ENCODE peak calls at places on chromosome 20, in nine cellular contexts. One of them, this sample, is unnamed.

GRCh38 chr20:38278763-38279162 is 18.2 kb upstream of the KIAA1755 start:
- DNase-seq in GM12864: no peak
- DNase-seq in gastrocnemius medialis: no peak
- DNase-seq in PC-9: no peak
- DNase-seq in body of pancreas: no peak
- DNase-seq in fibroblast of pulmonary artery: no peak
- DNase-seq in tibial nerve: no peak
- DNase-seq in right atrium auricular region: no peak
- DNase-seq in H9: no peak
- DNase-seq in this sample: no peak

GRCh38 chr20:51767867-51768758 is at the start of gene ATP9A:
- DNase-seq in GM12864: no peak
- DNase-seq in gastrocnemius medialis: no peak
- DNase-seq in PC-9: no peak
- DNase-seq in body of pancreas: peak
- DNase-seq in fibroblast of pulmonary artery: peak
- DNase-seq in tibial nerve: peak
- DNase-seq in right atrium auricular region: no peak
- DNase-seq in H9: no peak
- DNase-seq in this sample: peak

GRCh38 chr20:55471052-55472006 is 534.0 kb downstream of the CBLN4 start:
- DNase-seq in GM12864: no peak
- DNase-seq in gastrocnemius medialis: no peak
- DNase-seq in PC-9: no peak
- DNase-seq in body of pancreas: no peak
- DNase-seq in fibroblast of pulmonary artery: no peak
- DNase-seq in tibial nerve: no peak
- DNase-seq in right atrium auricular region: no peak
- DNase-seq in H9: no peak
- DNase-seq in this sample: no peak

GRCh38 chr20:29740601-29740950 is 1516.9 kb upstream of the DEFB115 start:
- DNase-seq in GM12864: no peak
- DNase-seq in gastrocnemius medialis: no peak
- DNase-seq in PC-9: no peak
- DNase-seq in body of pancreas: no peak
- DNase-seq in fibroblast of pulmonary artery: no peak
- DNase-seq in tibial nerve: no peak
- DNase-seq in right atrium auricular region: no peak
- DNase-seq in H9: no peak
- DNase-seq in this sample: no peak

GRCh38 chr20:3628502-3629314 is 34.5 kb downstream of the GFRA4 start:
- DNase-seq in GM12864: no peak
- DNase-seq in gastrocnemius medialis: no peak
- DNase-seq in PC-9: no peak
- DNase-seq in body of pancreas: no peak
- DNase-seq in fibroblast of pulmonary artery: no peak
- DNase-seq in tibial nerve: no peak
- DNase-seq in right atrium auricular region: no peak
- DNase-seq in H9: no peak
- DNase-seq in this sample: no peak

GRCh38 chr20:56987992-56988391 is 278.4 kb downstream of the BMP7 start:
- DNase-seq in GM12864: no peak
- DNase-seq in gastrocnemius medialis: no peak
- DNase-seq in PC-9: peak
- DNase-seq in body of pancreas: no peak
- DNase-seq in fibroblast of pulmonary artery: no peak
- DNase-seq in tibial nerve: no peak
- DNase-seq in right atrium auricular region: no peak
- DNase-seq in H9: no peak
- DNase-seq in this sample: no peak

GRCh38 chr20:1526896-1527295 is 30.6 kb downstream of the SIRPD start:
- DNase-seq in GM12864: no peak
- DNase-seq in gastrocnemius medialis: no peak
- DNase-seq in PC-9: no peak
- DNase-seq in body of pancreas: no peak
- DNase-seq in fibroblast of pulmonary artery: peak
- DNase-seq in tibial nerve: no peak
- DNase-seq in right atrium auricular region: no peak
- DNase-seq in H9: no peak
- DNase-seq in this sample: no peak

GRCh38 chr20:51810155-51811039 is 8.1 kb upstream of the SALL4 start:
- DNase-seq in GM12864: no peak
- DNase-seq in gastrocnemius medialis: no peak
- DNase-seq in PC-9: no peak
- DNase-seq in body of pancreas: no peak
- DNase-seq in fibroblast of pulmonary artery: no peak
- DNase-seq in tibial nerve: no peak
- DNase-seq in right atrium auricular region: no peak
- DNase-seq in H9: peak
- DNase-seq in this sample: no peak

GRCh38 chr20:31974975-31975481 is 7.1 kb downstream of the XKR7 start:
- DNase-seq in GM12864: no peak
- DNase-seq in gastrocnemius medialis: no peak
- DNase-seq in PC-9: no peak
- DNase-seq in body of pancreas: no peak
- DNase-seq in fibroblast of pulmonary artery: no peak
- DNase-seq in tibial nerve: no peak
- DNase-seq in right atrium auricular region: no peak
- DNase-seq in H9: peak
- DNase-seq in this sample: peak

GRCh38 chr20:51386586-51386985 is 155.9 kb downstream of the NFATC2 start:
- DNase-seq in GM12864: no peak
- DNase-seq in gastrocnemius medialis: no peak
- DNase-seq in PC-9: no peak
- DNase-seq in body of pancreas: no peak
- DNase-seq in fibroblast of pulmonary artery: no peak
- DNase-seq in tibial nerve: no peak
- DNase-seq in right atrium auricular region: no peak
- DNase-seq in H9: no peak
- DNase-seq in this sample: no peak

GRCh38 chr20:3759316-3759715 is 8.2 kb downstream of the ADISSP start:
- DNase-seq in GM12864: no peak
- DNase-seq in gastrocnemius medialis: no peak
- DNase-seq in PC-9: no peak
- DNase-seq in body of pancreas: no peak
- DNase-seq in fibroblast of pulmonary artery: no peak
- DNase-seq in tibial nerve: no peak
- DNase-seq in right atrium auricular region: no peak
- DNase-seq in H9: no peak
- DNase-seq in this sample: no peak

GRCh38 chr20:56750430-56750829 is 121.3 kb downstream of the TFAP2C start:
- DNase-seq in GM12864: no peak
- DNase-seq in gastrocnemius medialis: no peak
- DNase-seq in PC-9: no peak
- DNase-seq in body of pancreas: no peak
- DNase-seq in fibroblast of pulmonary artery: no peak
- DNase-seq in tibial nerve: no peak
- DNase-seq in right atrium auricular region: no peak
- DNase-seq in H9: peak
- DNase-seq in this sample: peak

GRCh38 chr20:41213150-41213820 is 75.9 kb downstream of the PLCG1 start:
- DNase-seq in GM12864: no peak
- DNase-seq in gastrocnemius medialis: no peak
- DNase-seq in PC-9: no peak
- DNase-seq in body of pancreas: no peak
- DNase-seq in fibroblast of pulmonary artery: peak
- DNase-seq in tibial nerve: no peak
- DNase-seq in right atrium auricular region: no peak
- DNase-seq in H9: no peak
- DNase-seq in this sample: no peak

GRCh38 chr20:2752631-2753455 is 47.6 kb downstream of the CPXM1 start:
- DNase-seq in GM12864: no peak
- DNase-seq in gastrocnemius medialis: no peak
- DNase-seq in PC-9: peak
- DNase-seq in body of pancreas: peak
- DNase-seq in fibroblast of pulmonary artery: peak
- DNase-seq in tibial nerve: no peak
- DNase-seq in right atrium auricular region: no peak
- DNase-seq in H9: peak
- DNase-seq in this sample: peak

GRCh38 chr20:15846446-15846845 is 726.8 kb downstream of the KIF16B start:
- DNase-seq in GM12864: no peak
- DNase-seq in gastrocnemius medialis: no peak
- DNase-seq in PC-9: no peak
- DNase-seq in body of pancreas: no peak
- DNase-seq in fibroblast of pulmonary artery: no peak
- DNase-seq in tibial nerve: no peak
- DNase-seq in right atrium auricular region: no peak
- DNase-seq in H9: no peak
- DNase-seq in this sample: no peak

GRCh38 chr20:3686867-3687321 is 5.1 kb upstream of the ADAM33 start:
- DNase-seq in GM12864: no peak
- DNase-seq in gastrocnemius medialis: peak
- DNase-seq in PC-9: no peak
- DNase-seq in body of pancreas: peak
- DNase-seq in fibroblast of pulmonary artery: peak
- DNase-seq in tibial nerve: peak
- DNase-seq in right atrium auricular region: peak
- DNase-seq in H9: no peak
- DNase-seq in this sample: no peak

GRCh38 chr20:38426498-38426897 is 8.6 kb downstream of the SNHG17 start:
- DNase-seq in GM12864: no peak
- DNase-seq in gastrocnemius medialis: no peak
- DNase-seq in PC-9: no peak
- DNase-seq in body of pancreas: no peak
- DNase-seq in fibroblast of pulmonary artery: no peak
- DNase-seq in tibial nerve: no peak
- DNase-seq in right atrium auricular region: no peak
- DNase-seq in H9: no peak
- DNase-seq in this sample: no peak

GRCh38 chr20:63495771-63496403 is 3.0 kb downstream of the EEF1A2 start:
- DNase-seq in GM12864: no peak
- DNase-seq in gastrocnemius medialis: no peak
- DNase-seq in PC-9: no peak
- DNase-seq in body of pancreas: peak
- DNase-seq in fibroblast of pulmonary artery: peak
- DNase-seq in tibial nerve: peak
- DNase-seq in right atrium auricular region: no peak
- DNase-seq in H9: peak
- DNase-seq in this sample: peak

GRCh38 chr20:45011108-45011526 is 44.8 kb downstream of the STK4 start:
- DNase-seq in GM12864: no peak
- DNase-seq in gastrocnemius medialis: peak
- DNase-seq in PC-9: peak
- DNase-seq in body of pancreas: peak
- DNase-seq in fibroblast of pulmonary artery: peak
- DNase-seq in tibial nerve: peak
- DNase-seq in right atrium auricular region: no peak
- DNase-seq in H9: peak
- DNase-seq in this sample: peak

GRCh38 chr20:45138451-45139300 is 14.4 kb upstream of the WFDC12 start:
- DNase-seq in GM12864: peak
- DNase-seq in gastrocnemius medialis: no peak
- DNase-seq in PC-9: peak
- DNase-seq in body of pancreas: peak
- DNase-seq in fibroblast of pulmonary artery: peak
- DNase-seq in tibial nerve: no peak
- DNase-seq in right atrium auricular region: no peak
- DNase-seq in H9: peak
- DNase-seq in this sample: peak

GRCh38 chr20:7742479-7742878 is 197.8 kb downstream of the HAO1 start:
- DNase-seq in GM12864: no peak
- DNase-seq in gastrocnemius medialis: no peak
- DNase-seq in PC-9: no peak
- DNase-seq in body of pancreas: peak
- DNase-seq in fibroblast of pulmonary artery: peak
- DNase-seq in tibial nerve: no peak
- DNase-seq in right atrium auricular region: no peak
- DNase-seq in H9: no peak
- DNase-seq in this sample: no peak

GRCh38 chr20:62388839-62389600 is 2.1 kb downstream of the RPS21 start:
- DNase-seq in GM12864: no peak
- DNase-seq in gastrocnemius medialis: no peak
- DNase-seq in PC-9: no peak
- DNase-seq in body of pancreas: no peak
- DNase-seq in fibroblast of pulmonary artery: no peak
- DNase-seq in tibial nerve: no peak
- DNase-seq in right atrium auricular region: no peak
- DNase-seq in H9: no peak
- DNase-seq in this sample: no peak
- TF ChIP-seq CTCF in GM12864: peak
- TF ChIP-seq CTCF in gastrocnemius medialis: no peak
- TF ChIP-seq CTCF in PC-9: peak
- TF ChIP-seq CTCF in body of pancreas: no peak
- TF ChIP-seq CTCF in fibroblast of pulmonary artery: no peak
- TF ChIP-seq CTCF in tibial nerve: no peak
- TF ChIP-seq CTCF in right atrium auricular region: no peak
- TF ChIP-seq CTCF in H9: peak
- TF ChIP-seq CTCF in this sample: no peak

DNA sequence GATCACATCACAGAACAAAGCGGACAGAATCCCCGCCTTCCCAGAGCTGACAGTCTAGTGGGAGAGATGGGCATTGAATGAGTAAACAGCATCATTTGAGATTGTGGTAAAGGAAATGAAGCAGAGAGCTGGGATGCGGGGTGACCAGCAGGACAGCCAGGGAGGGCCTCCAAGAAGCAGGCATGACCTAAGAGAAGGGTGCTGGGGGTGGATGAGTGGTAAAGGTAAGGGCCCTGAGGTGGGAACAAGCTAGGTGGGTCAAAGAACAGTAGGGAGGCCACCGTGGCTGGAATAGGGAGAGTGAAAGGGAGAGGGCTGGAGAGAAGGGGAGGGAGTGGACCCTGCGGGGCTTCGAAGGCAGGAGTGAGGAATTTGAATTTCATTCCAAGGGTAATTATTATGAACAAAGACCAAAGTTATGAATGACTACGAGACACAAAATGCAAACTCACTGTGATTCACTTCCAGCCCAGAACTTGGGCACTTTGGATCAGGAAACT is 61.4 kb downstream of the CEBPB start:
- DNase-seq in GM12864: no peak
- DNase-seq in gastrocnemius medialis: no peak
- DNase-seq in PC-9: peak
- DNase-seq in body of pancreas: no peak
- DNase-seq in fibroblast of pulmonary artery: no peak
- DNase-seq in tibial nerve: no peak
- DNase-seq in right atrium auricular region: no peak
- DNase-seq in H9: no peak
- DNase-seq in this sample: no peak
- TF ChIP-seq CTCF in GM12864: no peak
- TF ChIP-seq CTCF in gastrocnemius medialis: no peak
- TF ChIP-seq CTCF in PC-9: no peak
- TF ChIP-seq CTCF in body of pancreas: no peak
- TF ChIP-seq CTCF in fibroblast of pulmonary artery: no peak
- TF ChIP-seq CTCF in tibial nerve: no peak
- TF ChIP-seq CTCF in right atrium auricular region: no peak
- TF ChIP-seq CTCF in H9: no peak
- TF ChIP-seq CTCF in this sample: no peak

GRCh38 chr20:39778847-39779641 is 816.9 kb downstream of the DHX35 start:
- DNase-seq in GM12864: no peak
- DNase-seq in gastrocnemius medialis: no peak
- DNase-seq in PC-9: no peak
- DNase-seq in body of pancreas: peak
- DNase-seq in fibroblast of pulmonary artery: no peak
- DNase-seq in tibial nerve: no peak
- DNase-seq in right atrium auricular region: no peak
- DNase-seq in H9: no peak
- DNase-seq in this sample: no peak
- TF ChIP-seq CTCF in GM12864: no peak
- TF ChIP-seq CTCF in gastrocnemius medialis: no peak
- TF ChIP-seq CTCF in PC-9: no peak
- TF ChIP-seq CTCF in body of pancreas: no peak
- TF ChIP-seq CTCF in fibroblast of pulmonary artery: no peak
- TF ChIP-seq CTCF in tibial nerve: no peak
- TF ChIP-seq CTCF in right atrium auricular region: no peak
- TF ChIP-seq CTCF in H9: no peak
- TF ChIP-seq CTCF in this sample: no peak

GRCh38 chr20:20495719-20496474 is 128.0 kb downstream of the INSM1 start:
- DNase-seq in GM12864: no peak
- DNase-seq in gastrocnemius medialis: no peak
- DNase-seq in PC-9: no peak
- DNase-seq in body of pancreas: no peak
- DNase-seq in fibroblast of pulmonary artery: no peak
- DNase-seq in tibial nerve: no peak
- DNase-seq in right atrium auricular region: no peak
- DNase-seq in H9: no peak
- DNase-seq in this sample: no peak
- TF ChIP-seq CTCF in GM12864: no peak
- TF ChIP-seq CTCF in gastrocnemius medialis: no peak
- TF ChIP-seq CTCF in PC-9: no peak
- TF ChIP-seq CTCF in body of pancreas: no peak
- TF ChIP-seq CTCF in fibroblast of pulmonary artery: no peak
- TF ChIP-seq CTCF in tibial nerve: no peak
- TF ChIP-seq CTCF in right atrium auricular region: no peak
- TF ChIP-seq CTCF in H9: no peak
- TF ChIP-seq CTCF in this sample: no peak

This sample was measured in glutamatergic neuron.